ENCODE peak calls at places on chromosomes 11 and 22, in nine cellular contexts. T, M, C, G, H, X, N, D and W are unnamed samples. For H3K9me3, the result is how much of the 10 kb centered on the place peaks cover.

GRCh38 chr11:126561327-126561893 is 205.9 kb downstream of the ST3GAL4 start:
- DNase-seq in D (peak), G (peak), M (peak), X (no peak), T (peak), H (no peak), N (peak), C (peak), W (no peak)

GRCh38 chr22:35530700-35531099 is 9.9 kb upstream of the RASD2 start:
- DNase-seq in X (no peak), D (no peak), T (no peak), G (no peak), M (no peak), C (no peak), H (no peak), N (no peak), W (no peak)

GRCh38 chr11:8650401-8650990 is 32.0 kb downstream of the TRIM66 start:
- DNase-seq in M (no peak), H (no peak), T (no peak), N (no peak), G (no peak), D (no peak), C (no peak), X (no peak), W (no peak)

GRCh38 chr11:117210620-117211019 is 11.4 kb downstream of the TAGLN start:
- DNase-seq in D (no peak), C (no peak), X (no peak), H (no peak), G (no peak), N (no peak), T (no peak), M (no peak), W (no peak)

GRCh38 chr22:24578355-24579241 is 14.3 kb downstream of the LRRC75B start:
- DNase-seq in G (no peak), D (no peak), T (no peak), H (no peak), C (no peak), X (no peak), M (no peak), N (no peak), W (no peak)

GRCh38 chr11:112216591-112217105 is 9.6 kb upstream of the PTS start:
- DNase-seq in N (no peak), C (no peak), M (no peak), X (no peak), T (no peak), G (no peak), H (no peak), D (no peak), W (no peak)

GRCh38 chr11:1077417-1078119 is 2.9 kb downstream of the MUC2 start:
- DNase-seq in G (no peak), C (no peak), D (no peak), T (no peak), M (peak), H (no peak), N (no peak), X (no peak), W (no peak)

GRCh38 chr11:118634435-118635236 is 27.2 kb downstream of the PHLDB1 start:
- DNase-seq in D (peak), T (no peak), M (peak), N (peak), C (peak), G (peak), X (no peak), H (peak), W (no peak)

GRCh38 chr11:126443120-126443519 is 87.6 kb downstream of the ST3GAL4 start:
- DNase-seq in N (no peak), H (no peak), M (no peak), X (no peak), D (no peak), C (no peak), T (no peak), G (no peak), W (no peak)

GRCh38 chr11:6319879-6320410 is 356 bp downstream of the CAVIN3 start:
- DNase-seq in M (peak), T (peak), H (peak), X (no peak), G (peak), D (peak), C (peak), N (peak), W (no peak)

GRCh38 chr11:78993800-78994430 is 419.3 kb upstream of the NARS2 start:
- DNase-seq in H (no peak), C (no peak), N (no peak), T (no peak), G (no peak), D (no peak), M (no peak), X (no peak), W (no peak)

GRCh38 chr11:115503886-115504278 is 333 bp downstream of the CADM1 start:
- DNase-seq in C (no peak), H (no peak), N (no peak), G (no peak), X (no peak), M (no peak), T (no peak), D (no peak), W (no peak)

GRCh38 chr11:77141475-77141874 is 13.4 kb downstream of the MYO7A start:
- DNase-seq in C (no peak), H (no peak), X (no peak), D (no peak), M (no peak), N (no peak), G (no peak), T (no peak), W (no peak)

GRCh38 chr11:117096973-117097566 is 1.2 kb downstream of the SIK3 start:
- DNase-seq in C (no peak), H (no peak), D (no peak), T (no peak), M (no peak), G (no peak), X (no peak), N (no peak), W (no peak)

GRCh38 chr11:32821517-32821916 is 8.2 kb upstream of the PRRG4 start:
- DNase-seq in N (no peak), H (no peak), X (no peak), M (no peak), D (no peak), C (no peak), G (no peak), T (no peak), W (no peak)

GRCh38 chr22:41857160-41857859 is 24.4 kb downstream of the SREBF2 start:
- DNase-seq in N (no peak), C (peak), D (peak), H (no peak), T (peak), M (no peak), G (peak), X (peak), W (peak)

GRCh38 chr11:64296236-64296635 is 3.9 kb upstream of the CATSPERZ start:
- DNase-seq in N (no peak), T (no peak), D (no peak), C (no peak), G (no peak), H (no peak), X (no peak), M (no peak), W (no peak)

GRCh38 chr11:122167100-122167499 is 51.1 kb upstream of the BLID start:
- DNase-seq in N (no peak), H (no peak), M (no peak), X (no peak), G (no peak), D (no peak), C (no peak), T (no peak), W (no peak)

GRCh38 chr11:100753144-100753543 is 66.1 kb downstream of the ARHGAP42 start:
- DNase-seq in D (no peak), M (no peak), C (peak), T (no peak), G (peak), N (no peak), H (no peak), X (no peak), W (no peak)

GRCh38 chr11:64742087-64742939 is 1.6 kb downstream of the RASGRP2 start:
- DNase-seq in T (no peak), M (no peak), N (no peak), G (no peak), D (no peak), H (no peak), X (no peak), C (peak), W (no peak)

GRCh38 chr11:83520849-83521248 is 234.7 kb upstream of the CCDC90B start:
- DNase-seq in T (no peak), H (no peak), M (no peak), D (no peak), C (no peak), N (no peak), G (no peak), X (no peak), W (no peak)

GRCh38 chr11:124402326-124402922 is 3.6 kb upstream of the OR8B3 start:
- DNase-seq in T (peak), D (peak), M (no peak), G (peak), H (peak), X (peak), C (peak), N (peak), W (peak)

GRCh38 chr11:125441648-125442410 is 54.2 kb downstream of the FEZ1 start:
- DNase-seq in X (no peak), C (no peak), D (no peak), H (no peak), M (no peak), T (no peak), N (no peak), G (no peak), W (no peak)

GRCh38 chr11:103731681-103732080 is 304.8 kb upstream of the DDI1 start:
- DNase-seq in G (no peak), D (no peak), N (no peak), C (no peak), H (no peak), X (no peak), T (no peak), M (no peak), W (no peak)

GRCh38 chr11:44651535-44652130 is 75.1 kb upstream of the TSPAN18 start:
- DNase-seq in D (no peak), H (no peak), X (no peak), T (no peak), C (no peak), G (no peak), N (no peak), M (no peak), W (no peak)

GRCh38 chr11:20551096-20551495 is 48.3 kb upstream of the SLC6A5 start:
- DNase-seq in H (no peak), X (no peak), D (no peak), T (no peak), N (no peak), C (no peak), M (no peak), G (no peak), W (no peak)

GRCh38 chr22:17085277-17086091 is 684 bp downstream of the IL17RA start:
- DNase-seq in N (peak), T (no peak), M (peak), X (no peak), D (no peak), G (peak), C (no peak), H (no peak), W (no peak)
- H3K9me3 ChIP-seq in N (under half), T (under half), M (under half), X (under half), D (under half), G (under half), C (under half), H (under half), W (under half)

GRCh38 chr22:30970356-30970746 is 1.3 kb downstream of the TUG1 start:
- DNase-seq in D (no peak), M (no peak), H (no peak), C (no peak), T (no peak), X (no peak), N (no peak), G (no peak), W (no peak)
- H3K9me3 ChIP-seq in D (under half), M (under half), H (under half), C (under half), T (half or more), X (half or more), N (half or more), G (under half), W (under half)

DNA sequence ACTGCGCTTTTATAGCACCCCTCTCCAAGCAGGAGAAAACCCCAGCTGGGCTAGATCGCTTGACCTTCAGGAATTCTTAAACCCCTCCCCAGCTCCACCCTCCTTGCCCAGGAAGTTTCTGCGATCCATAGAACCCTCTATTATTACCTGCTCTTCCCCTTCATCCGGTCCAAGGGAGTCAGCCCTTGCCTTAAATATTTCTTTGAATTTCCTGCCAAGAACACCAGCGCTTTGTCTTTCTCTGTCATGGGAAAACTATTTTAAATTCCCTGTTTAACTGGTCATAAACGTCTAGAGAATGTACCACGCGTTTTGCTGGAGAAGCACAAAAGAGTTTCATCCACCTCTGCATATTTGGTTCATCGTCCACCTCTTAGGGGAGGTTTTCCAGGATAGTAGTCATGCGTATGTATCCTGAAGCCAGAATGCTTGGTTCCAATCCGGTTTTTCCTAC is 522 bp upstream of the TRAF6 start:
- DNase-seq in T (no peak), M (no peak), C (no peak), D (peak), N (no peak), G (no peak), X (no peak), H (no peak), W (no peak)
- H3K9me3 ChIP-seq in T (under half), M (under half), C (under half), D (under half), N (under half), G (under half), X (under half), H (under half), W (under half)

GRCh38 chr11:133509924-133510697 is 22.2 kb downstream of the OPCML start:
- DNase-seq in M (no peak), C (no peak), N (no peak), D (no peak), T (no peak), H (no peak), X (no peak), G (no peak), W (no peak)

GRCh38 chr11:133516845-133517244 is 15.5 kb downstream of the OPCML start:
- DNase-seq in C (no peak), H (no peak), D (peak), M (no peak), N (no peak), X (no peak), G (no peak), T (no peak), W (no peak)

GRCh38 chr11:133518702-133519264 is 13.5 kb downstream of the OPCML start:
- DNase-seq in C (no peak), N (no peak), X (no peak), H (no peak), G (no peak), D (no peak), M (no peak), T (no peak), W (no peak)

GRCh38 chr11:133519560-133519959 is 12.7 kb downstream of the OPCML start:
- DNase-seq in M (no peak), N (no peak), X (no peak), T (no peak), C (peak), D (peak), G (no peak), H (no peak), W (no peak)

GRCh38 chr11:133515075-133515474 is 17.2 kb downstream of the OPCML start:
- DNase-seq in D (no peak), C (no peak), H (no peak), X (no peak), G (no peak), N (no peak), T (no peak), M (no peak), W (no peak)
- H3K9me3 ChIP-seq in D (under half), C (under half), H (under half), X (under half), G (under half), N (under half), T (under half), M (under half), W (under half)

DNA sequence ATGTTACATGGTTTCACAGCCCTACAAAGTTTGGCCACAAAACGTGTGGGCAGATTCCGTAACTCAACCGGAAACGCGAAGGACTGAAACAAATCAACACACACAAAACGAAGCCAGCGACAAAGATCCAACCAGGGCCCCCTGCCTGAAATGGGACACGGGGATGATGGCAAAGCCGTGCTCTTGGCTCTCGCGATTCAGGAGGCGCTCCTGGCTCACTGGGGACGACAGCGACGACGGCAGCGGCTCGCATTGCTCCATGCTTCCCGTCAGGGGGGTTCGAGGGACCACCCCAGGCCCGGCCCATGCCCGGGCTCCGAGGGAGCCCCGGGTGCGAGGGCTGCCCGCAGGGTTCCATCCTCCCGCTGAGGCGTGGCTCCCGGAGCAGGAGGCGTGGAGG is 4786.8 kb upstream of the OR11H1 start:
- DNase-seq in T (no peak), D (no peak), C (no peak), X (no peak), G (no peak), M (no peak), H (no peak), N (no peak), W (no peak)
- H3K9me3 ChIP-seq in T (under half), D (under half), C (under half), X (under half), G (under half), M (under half), H (under half), N (under half), W (under half)

GRCh38 chr11:132466983-132467382 is 1065.3 kb downstream of the OPCML start:
- DNase-seq in D (no peak), G (no peak), T (no peak), X (no peak), H (no peak), M (no peak), N (no peak), C (peak), W (no peak)
- H3K9me3 ChIP-seq in D (under half), G (under half), T (under half), X (under half), H (under half), M (under half), N (under half), C (under half), W (under half)